ENCODE peak calls at places on chromosome 22, in seven cellular contexts. T, K, O, Y, P, L and J are unnamed samples.

GRCh38 chr22:40270748-40271373 is 75.4 kb upstream of the ADSL start:
- DNase-seq in K (no peak), L (no peak), Y (no peak), O (no peak), T (no peak), P (no peak), J (no peak)

GRCh38 chr22:29477919-29478318 is 2.1 kb upstream of the NEFH start:
- DNase-seq in P (no peak), K (no peak), O (no peak), Y (no peak), T (no peak), L (no peak), J (no peak)

GRCh38 chr22:18082467-18082866 is 4.7 kb downstream of the PEX26 start:
- DNase-seq in Y (no peak), P (no peak), K (no peak), T (no peak), L (no peak), O (no peak), J (no peak)

GRCh38 chr22:50299724-50300619 is 7.5 kb downstream of the PLXNB2 start:
- DNase-seq in P (no peak), T (no peak), L (no peak), K (peak; percentile 59), Y (no peak), O (peak; percentile 88), J (no peak)

GRCh38 chr22:27110985-27111451 is 453.6 kb downstream of the MIAT start:
- DNase-seq in Y (no peak), L (no peak), P (peak; percentile 71), T (no peak), K (no peak), O (no peak), J (no peak)

GRCh38 chr22:19882446-19883381 is 28.0 kb upstream of the GNB1L start:
- DNase-seq in O (no peak), P (no peak), Y (peak; percentile 8), T (no peak), L (peak; percentile 65), K (no peak), J (no peak)

GRCh38 chr22:43910178-43910695 is 13.4 kb upstream of the PNPLA3 start:
- DNase-seq in T (no peak), Y (no peak), L (no peak), O (no peak), P (no peak), K (no peak), J (no peak)

GRCh38 chr22:49712195-49712791 is 115.4 kb downstream of the BRD1 start:
- DNase-seq in T (no peak), P (no peak), Y (no peak), O (no peak), L (peak; percentile 56), K (no peak), J (no peak)

GRCh38 chr22:47171441-47172221 is 409.2 kb downstream of the TBC1D22A start:
- DNase-seq in Y (no peak), T (no peak), P (no peak), L (peak; percentile 75), K (no peak), O (peak; percentile 4), J (no peak)

GRCh38 chr22:31103111-31103510 is 4.3 kb downstream of the SELENOM start:
- DNase-seq in L (peak; percentile 35), P (no peak), K (no peak), T (no peak), O (no peak), Y (no peak), J (no peak)

GRCh38 chr22:36454916-36455570 is 26.4 kb downstream of the TXN2 start:
- DNase-seq in L (peak; percentile 100), T (peak; percentile 98), P (peak; percentile 84), K (peak; percentile 91), O (peak; percentile 98), Y (peak; percentile 92), J (peak; percentile 59)

GRCh38 chr22:36471341-36471821 is 10.1 kb downstream of the TXN2 start:
- DNase-seq in Y (peak; percentile 69), L (no peak), P (peak; percentile 60), T (no peak), O (no peak), K (no peak), J (no peak)

GRCh38 chr22:27588273-27588672 is 213.3 kb downstream of the MN1 start:
- DNase-seq in K (no peak), T (no peak), P (no peak), L (no peak), Y (no peak), O (no peak), J (no peak)

GRCh38 chr22:18013436-18013835 is 10.9 kb downstream of the MICAL3 start:
- DNase-seq in P (no peak), K (no peak), L (no peak), Y (no peak), T (no peak), O (no peak), J (no peak)

GRCh38 chr22:33380789-33381530 is 322.8 kb upstream of the SYN3 start:
- DNase-seq in L (no peak), P (peak; percentile 95), T (no peak), O (no peak), K (no peak), Y (no peak), J (no peak)

GRCh38 chr22:41417622-41418390 is 28.8 kb downstream of the TOB2 start:
- DNase-seq in T (peak; percentile 95), P (no peak), L (peak; percentile 90), K (no peak), O (peak; percentile 89), Y (peak; percentile 98), J (no peak)
- TF ChIP-seq POLR2A in T (no peak), P (no peak), L (no peak), K (no peak), O (peak; percentile 64), Y (no peak), J (no peak)

DNA sequence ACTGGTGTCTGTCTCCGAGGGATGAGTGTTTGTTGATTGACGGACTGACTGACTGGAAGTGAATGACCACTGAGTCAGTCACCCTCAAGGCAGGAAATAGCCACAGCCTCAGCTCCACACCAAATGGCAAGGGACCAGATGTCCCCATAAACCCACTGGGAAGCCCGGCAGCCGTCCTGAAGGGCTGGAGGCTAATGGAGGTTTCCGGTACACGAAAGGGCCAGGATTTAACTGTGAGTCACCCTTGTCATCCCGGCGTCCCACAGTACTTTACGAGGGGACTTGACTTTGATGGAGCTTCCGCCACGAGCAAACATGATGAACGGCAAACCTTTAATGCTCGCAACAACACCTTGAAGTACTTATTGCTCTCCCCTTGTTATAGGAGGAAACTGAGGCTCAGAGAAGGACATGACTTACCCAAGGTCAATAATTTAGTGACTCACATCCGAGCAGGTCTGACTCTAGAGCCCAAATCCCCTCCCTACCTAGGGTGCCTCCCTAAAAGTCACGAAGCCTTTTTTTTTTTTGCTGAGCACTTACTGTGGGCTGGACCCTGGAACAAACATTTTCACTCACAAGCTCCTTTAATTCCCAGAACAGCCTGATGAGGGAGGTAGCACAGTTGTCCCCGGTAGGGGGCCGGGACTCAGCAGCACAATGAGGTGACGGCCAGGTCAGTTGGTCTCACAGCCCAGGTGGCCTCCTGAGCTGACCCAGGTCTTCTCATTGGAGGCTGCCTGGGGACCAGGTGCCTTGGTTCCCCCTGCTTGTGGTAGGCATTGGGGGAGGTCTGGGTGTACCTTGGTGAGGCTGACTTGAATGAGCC is 25.2 kb upstream of the GCAT start:
- DNase-seq in L (no peak), Y (no peak), P (peak; percentile 44), T (no peak), K (no peak), O (no peak), J (no peak)
- H3K4me1 ChIP-seq in L (no peaks in the 10 kb centered on the region), Y (peaks cover 8% of the 10 kb centered on the region), P (peaks cover 5% of the 10 kb centered on the region), T (no peaks in the 10 kb centered on the region), K (no peaks in the 10 kb centered on the region), O (peaks cover 21% of the 10 kb centered on the region), J (peaks cover 24% of the 10 kb centered on the region)

GRCh38 chr22:38291201-38291777 is 18.5 kb upstream of the TMEM184B start:
- DNase-seq in L (no peak), O (no peak), Y (no peak), T (peak; percentile 37), K (no peak), P (no peak), J (no peak)
- TF ChIP-seq POLR2A in L (no peak), O (no peak), Y (no peak), T (no peak), K (no peak), P (no peak), J (no peak)

DNA sequence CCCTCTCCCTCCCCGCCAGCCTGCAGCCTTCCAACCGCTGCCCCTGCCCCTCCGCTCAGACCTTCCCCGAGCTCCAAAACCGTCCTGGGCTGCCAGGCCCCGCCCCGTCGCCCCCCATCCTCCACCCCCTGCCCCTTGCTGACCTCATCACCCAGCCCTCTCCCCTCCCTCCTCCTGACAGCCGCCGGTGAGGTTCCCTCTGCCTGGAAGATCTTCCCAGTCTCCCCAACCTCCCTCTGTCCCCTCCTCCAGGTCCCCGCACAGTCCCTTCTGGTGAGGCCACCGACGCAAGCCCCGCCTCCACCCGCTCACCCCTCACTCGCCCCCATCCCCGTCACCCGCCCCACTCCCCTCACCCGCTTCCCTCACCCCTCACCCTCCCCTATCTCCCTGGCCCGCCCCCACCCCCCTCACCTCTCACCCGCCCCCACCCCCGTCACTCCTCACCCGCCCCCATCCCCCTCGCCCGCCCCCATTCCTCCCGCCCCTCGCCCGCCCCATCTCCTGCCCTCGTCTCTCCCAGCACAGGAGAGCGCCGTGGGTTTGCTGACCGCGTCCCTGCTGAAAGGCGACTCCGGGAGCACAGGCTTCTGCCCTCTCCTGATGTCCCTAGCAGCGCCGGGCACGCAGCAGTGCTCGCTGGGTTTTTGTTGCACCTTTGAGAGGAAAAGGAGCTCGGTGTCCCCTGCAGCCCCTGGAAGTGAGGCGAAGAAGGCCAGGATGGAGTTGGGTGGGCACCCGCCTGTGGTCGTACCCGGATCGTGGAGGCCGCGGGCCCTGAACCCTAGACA is 16.4 kb upstream of the UPK3A start:
- DNase-seq in P (no peak), L (peak; percentile 87), Y (peak; percentile 41), T (no peak), O (peak; percentile 45), K (peak; percentile 91), J (no peak)
- H3K4me1 ChIP-seq in P (peaks cover 11% of the 10 kb centered on the region), L (peaks cover 12% of the 10 kb centered on the region), Y (peaks cover 7% of the 10 kb centered on the region), T (peaks cover 22% of the 10 kb centered on the region), O (peaks cover 35% of the 10 kb centered on the region), K (peaks cover 6% of the 10 kb centered on the region), J (peaks cover 62% of the 10 kb centered on the region)